ENCODE peak calls at places on chromosome 16, in eight cellular contexts. One of them, this sample, is unnamed.
A peak's percentile ranks its signal among the peaks of the same experiment; 100 is the strongest.

GRCh38 chr16:83308414-83308813 is 499.4 kb upstream of the HSBP1 start:
- DNase-seq in effector memory CD4-positive, alpha-beta T cell: no peak
- DNase-seq in fibroblast of the conjunctiva: no peak
- DNase-seq in SJCRH30: no peak
- DNase-seq in left cardiac atrium: no peak
- DNase-seq in SK-N-DZ: no peak
- DNase-seq in body of pancreas: no peak
- DNase-seq in COR-L47: no peak
- DNase-seq in this sample: peak; percentile 28

GRCh38 chr16:71626858-71627213 is 852 bp downstream of the MARVELD3 start:
- DNase-seq in effector memory CD4-positive, alpha-beta T cell: no peak
- DNase-seq in fibroblast of the conjunctiva: no peak
- DNase-seq in SJCRH30: no peak
- DNase-seq in left cardiac atrium: no peak
- DNase-seq in SK-N-DZ: no peak
- DNase-seq in body of pancreas: peak; percentile 66
- DNase-seq in COR-L47: no peak
- DNase-seq in this sample: no peak

GRCh38 chr16:67663151-67663876 is 2.6 kb downstream of the PARD6A start:
- DNase-seq in effector memory CD4-positive, alpha-beta T cell: no peak
- DNase-seq in fibroblast of the conjunctiva: no peak
- DNase-seq in SJCRH30: peak; percentile 26
- DNase-seq in left cardiac atrium: no peak
- DNase-seq in SK-N-DZ: peak; percentile 28
- DNase-seq in body of pancreas: peak; percentile 43
- DNase-seq in COR-L47: no peak
- DNase-seq in this sample: no peak

GRCh38 chr16:78127130-78127529 is 27.7 kb downstream of the WWOX start:
- DNase-seq in effector memory CD4-positive, alpha-beta T cell: no peak
- DNase-seq in fibroblast of the conjunctiva: peak; percentile 23
- DNase-seq in SJCRH30: no peak
- DNase-seq in left cardiac atrium: no peak
- DNase-seq in SK-N-DZ: no peak
- DNase-seq in body of pancreas: no peak
- DNase-seq in COR-L47: no peak
- DNase-seq in this sample: peak; percentile 20

GRCh38 chr16:31201511-31202401 is 804 bp downstream of the PYCARD start:
- DNase-seq in effector memory CD4-positive, alpha-beta T cell: peak; percentile 28
- DNase-seq in fibroblast of the conjunctiva: no peak
- DNase-seq in SJCRH30: no peak
- DNase-seq in left cardiac atrium: peak; percentile 48
- DNase-seq in SK-N-DZ: no peak
- DNase-seq in body of pancreas: peak; percentile 31
- DNase-seq in COR-L47: peak; percentile 21
- DNase-seq in this sample: peak; percentile 28

GRCh38 chr16:65658339-65659275 is 536.7 kb upstream of the CDH11 start:
- DNase-seq in effector memory CD4-positive, alpha-beta T cell: no peak
- DNase-seq in fibroblast of the conjunctiva: no peak
- DNase-seq in SJCRH30: peak; percentile 35
- DNase-seq in left cardiac atrium: peak; percentile 35
- DNase-seq in SK-N-DZ: no peak
- DNase-seq in body of pancreas: no peak
- DNase-seq in COR-L47: no peak
- DNase-seq in this sample: peak; percentile 92

GRCh38 chr16:12120331-12120981 is 143.9 kb downstream of the SNX29 start:
- DNase-seq in effector memory CD4-positive, alpha-beta T cell: no peak
- DNase-seq in fibroblast of the conjunctiva: peak; percentile 14
- DNase-seq in SJCRH30: peak; percentile 78
- DNase-seq in left cardiac atrium: peak; percentile 47
- DNase-seq in SK-N-DZ: peak; percentile 66
- DNase-seq in body of pancreas: no peak
- DNase-seq in COR-L47: peak; percentile 29
- DNase-seq in this sample: peak; percentile 23

GRCh38 chr16:23081675-23082119 is 67.6 kb downstream of the USP31 start:
- DNase-seq in effector memory CD4-positive, alpha-beta T cell: no peak
- DNase-seq in fibroblast of the conjunctiva: peak; percentile 60
- DNase-seq in SJCRH30: no peak
- DNase-seq in left cardiac atrium: no peak
- DNase-seq in SK-N-DZ: no peak
- DNase-seq in body of pancreas: no peak
- DNase-seq in COR-L47: no peak
- DNase-seq in this sample: peak; percentile 66

GRCh38 chr16:75341934-75342811 is 90.7 kb upstream of the BCAR1 start:
- DNase-seq in effector memory CD4-positive, alpha-beta T cell: no peak
- DNase-seq in fibroblast of the conjunctiva: peak; percentile 8
- DNase-seq in SJCRH30: no peak
- DNase-seq in left cardiac atrium: no peak
- DNase-seq in SK-N-DZ: no peak
- DNase-seq in body of pancreas: no peak
- DNase-seq in COR-L47: no peak
- DNase-seq in this sample: peak; percentile 83

GRCh38 chr16:615122-615521 is 15.7 kb upstream of the WFIKKN1 start:
- DNase-seq in effector memory CD4-positive, alpha-beta T cell: no peak
- DNase-seq in fibroblast of the conjunctiva: no peak
- DNase-seq in SJCRH30: no peak
- DNase-seq in left cardiac atrium: no peak
- DNase-seq in SK-N-DZ: no peak
- DNase-seq in body of pancreas: no peak
- DNase-seq in COR-L47: no peak
- DNase-seq in this sample: no peak

GRCh38 chr16:72199938-72200337 is 28.0 kb upstream of the PMFBP1 start:
- DNase-seq in effector memory CD4-positive, alpha-beta T cell: no peak
- DNase-seq in fibroblast of the conjunctiva: no peak
- DNase-seq in SJCRH30: no peak
- DNase-seq in left cardiac atrium: no peak
- DNase-seq in SK-N-DZ: no peak
- DNase-seq in body of pancreas: no peak
- DNase-seq in COR-L47: no peak
- DNase-seq in this sample: no peak

GRCh38 chr16:69509125-69509524 is 56.6 kb upstream of the NFAT5 start:
- DNase-seq in effector memory CD4-positive, alpha-beta T cell: no peak
- DNase-seq in fibroblast of the conjunctiva: no peak
- DNase-seq in SJCRH30: no peak
- DNase-seq in left cardiac atrium: no peak
- DNase-seq in SK-N-DZ: no peak
- DNase-seq in body of pancreas: no peak
- DNase-seq in COR-L47: no peak
- DNase-seq in this sample: no peak

GRCh38 chr16:46920402-46921068 is 36.4 kb downstream of the GPT2 start:
- DNase-seq in effector memory CD4-positive, alpha-beta T cell: no peak
- DNase-seq in fibroblast of the conjunctiva: no peak
- DNase-seq in SJCRH30: no peak
- DNase-seq in left cardiac atrium: no peak
- DNase-seq in SK-N-DZ: no peak
- DNase-seq in body of pancreas: peak; percentile 87
- DNase-seq in COR-L47: no peak
- DNase-seq in this sample: no peak

This sample was measured in iris pigment epithelial cell.